ENCODE peak calls at places on chromosomes 6 and 20, in five cellular contexts. W, Z, Q, F and R are unnamed samples.

GRCh38 chr6:158059108-158059507 is 77.4 kb downstream of the SYNJ2 start:
- DNase-seq in W (no peak), Q (no peak), F (no peak), Z (no peak), R (no peak)

GRCh38 chr20:44181611-44182010 is 5.4 kb downstream of the JPH2 start:
- DNase-seq in Q (no peak), F (no peak), W (no peak), Z (no peak), R (no peak)

GRCh38 chr6:99887066-99887465 is 107.0 kb downstream of the MCHR2 start:
- DNase-seq in F (no peak), Q (no peak), Z (no peak), W (no peak), R (no peak)

GRCh38 chr6:144379356-144379755 is 94.2 kb downstream of the UTRN start:
- DNase-seq in F (no peak), Z (no peak), Q (no peak), W (no peak), R (no peak)

GRCh38 chr20:39588148-39588757 is 626.1 kb downstream of the DHX35 start:
- DNase-seq in Q (no peak), F (no peak), Z (no peak), W (no peak), R (no peak)

GRCh38 chr6:101397199-101397598 is 3.7 kb downstream of the GRIK2 start:
- DNase-seq in Q (no peak), F (peak; percentile 5), Z (no peak), W (no peak), R (no peak)

GRCh38 chr6:136737343-136738177 is 54.7 kb downstream of the MAP3K5 start:
- DNase-seq in F (no peak), Q (peak; percentile 80), Z (no peak), W (no peak), R (no peak)

GRCh38 chr6:165219629-165220028 is 89.8 kb downstream of the C6orf118 start:
- DNase-seq in F (no peak), Q (no peak), W (no peak), Z (no peak), R (no peak)

GRCh38 chr6:137978252-137978896 is 111.3 kb downstream of the TNFAIP3 start:
- DNase-seq in Z (no peak), F (no peak), Q (peak; percentile 80), W (peak; percentile 48), R (no peak)

DNA sequence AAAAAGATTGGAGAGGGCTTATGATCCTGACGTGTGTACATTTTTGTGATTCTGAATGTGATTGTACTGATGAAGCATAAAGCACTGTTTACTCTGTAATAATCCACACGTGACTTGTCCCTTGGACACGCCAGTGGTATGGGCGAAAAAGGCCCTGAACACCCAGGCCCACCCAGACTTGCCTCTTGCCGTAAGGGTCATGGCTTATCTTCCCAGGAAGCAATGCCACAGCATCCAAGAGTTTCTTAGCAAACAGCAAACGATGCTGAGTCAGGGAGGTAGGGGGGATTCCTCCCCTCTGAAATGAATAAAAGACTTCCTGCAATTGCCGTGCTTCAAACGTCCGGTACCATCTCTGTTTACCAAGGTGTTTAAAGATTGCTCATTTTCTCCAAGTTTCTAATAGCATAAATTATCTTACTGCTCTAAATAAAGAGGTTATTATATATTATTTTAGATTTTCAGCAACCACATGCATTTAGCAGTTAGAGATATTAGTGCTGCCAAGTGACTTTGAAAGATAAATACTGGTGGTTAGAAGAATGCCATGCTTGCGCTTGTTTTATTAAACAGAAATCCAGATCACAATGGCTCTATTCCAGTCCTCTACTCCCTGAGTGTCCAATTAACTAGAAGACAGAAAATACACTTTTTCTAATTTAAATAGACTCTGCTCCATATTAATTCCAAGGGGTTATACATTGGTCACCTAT is 212.8 kb upstream of the CST7 start:
- DNase-seq in F (no peak), W (no peak), Q (no peak), Z (no peak), R (no peak)
- TF ChIP-seq ATF2 in F (no peak), W (no peak), Q (no peak), Z (no peak), R (no peak)

DNA sequence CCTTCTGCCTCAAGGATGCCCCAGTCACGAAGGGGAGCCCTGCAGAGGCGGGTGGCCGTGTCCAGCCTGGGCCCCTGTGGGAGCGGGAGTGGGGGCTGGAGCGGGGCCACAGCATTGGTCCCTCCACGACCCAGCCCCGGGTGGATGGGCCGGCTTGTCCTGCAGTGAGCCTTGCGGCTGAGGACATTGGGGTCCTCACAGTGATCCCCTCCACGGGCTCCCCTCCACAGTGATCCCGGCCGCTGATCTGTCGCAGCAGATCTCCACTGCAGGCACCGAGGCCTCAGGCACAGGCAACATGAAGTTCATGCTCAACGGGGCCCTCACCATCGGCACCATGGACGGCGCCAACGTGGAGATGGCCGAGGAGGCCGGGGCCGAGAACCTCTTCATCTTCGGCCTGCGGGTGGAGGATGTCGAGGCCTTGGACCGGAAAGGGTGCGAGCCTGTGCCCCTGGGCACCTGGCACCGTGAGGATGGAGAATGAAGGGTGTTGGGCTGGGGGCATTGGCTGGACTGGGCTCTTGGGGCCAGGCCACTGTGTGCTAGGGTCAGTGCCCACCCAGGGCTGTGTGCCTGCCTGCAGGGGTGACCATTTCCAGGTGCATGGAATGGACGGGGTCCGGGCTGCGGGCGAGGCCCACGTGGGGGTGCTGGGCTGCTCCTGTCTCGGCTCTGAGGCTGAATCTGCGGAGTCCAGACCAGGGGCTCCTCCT is 44.4 kb downstream of the PYGB start:
- DNase-seq in Z (no peak), Q (no peak), W (no peak), F (no peak), R (no peak)
- TF ChIP-seq ATF2 in Z (no peak), Q (no peak), W (no peak), F (no peak), R (no peak)

GRCh38 chr6:47419621-47420020 is 58.0 kb upstream of the CD2AP start:
- DNase-seq in Q (no peak), W (no peak), Z (no peak), F (peak; percentile 29), R (no peak)
- TF ChIP-seq ATF2 in Q (no peak), W (no peak), Z (no peak), F (no peak), R (no peak)

GRCh38 chr6:56370127-56370540 is 122.8 kb upstream of the COL21A1 start:
- DNase-seq in W (no peak), Q (peak; percentile 17), Z (no peak), F (peak; percentile 87), R (peak; percentile 59)
- TF ChIP-seq ATF2 in W (no peak), Q (no peak), Z (no peak), F (no peak), R (no peak)

DNA sequence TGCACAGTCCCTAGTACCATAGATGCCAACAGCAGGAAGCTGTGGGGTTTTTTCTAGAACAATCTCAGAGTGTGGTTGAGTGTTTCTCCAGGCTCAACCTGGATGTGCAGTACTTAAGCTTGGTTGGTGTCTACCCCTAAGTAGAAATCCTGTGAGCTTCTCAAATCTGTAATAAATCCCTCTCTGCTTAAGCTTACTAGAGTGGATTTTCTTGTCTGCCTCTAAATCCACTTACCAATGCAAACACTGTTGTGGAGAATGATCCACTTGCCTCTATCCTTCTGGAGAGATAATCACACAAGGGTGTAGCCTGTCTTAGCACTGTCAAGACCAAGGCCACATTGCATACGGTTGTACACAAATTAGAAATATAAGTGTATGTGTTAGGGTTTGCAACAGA is 43.3 kb upstream of the CLIC5 start:
- DNase-seq in F (no peak), Q (no peak), Z (no peak), W (no peak), R (no peak)
- TF ChIP-seq ATF2 in F (no peak), Q (no peak), Z (no peak), W (no peak), R (no peak)

GRCh38 chr20:53829706-53830521 is 236.3 kb upstream of the ZNF217 start:
- DNase-seq in Z (no peak), F (peak; percentile 94), W (no peak), Q (peak; percentile 17), R (no peak)
- TF ChIP-seq ATF2 in Z (no peak), F (peak; percentile 35), W (no peak), Q (no peak), R (no peak)

GRCh38 chr20:46634528-46634927 is 16.7 kb downstream of the SLC13A3 start:
- DNase-seq in Z (no peak), W (no peak), F (no peak), Q (no peak), R (no peak)

GRCh38 chr20:46629341-46629740 is 21.9 kb downstream of the SLC13A3 start:
- DNase-seq in F (no peak), Q (no peak), W (no peak), Z (no peak), R (no peak)

GRCh38 chr20:46631874-46632446 is 19.3 kb downstream of the SLC13A3 start:
- DNase-seq in Z (no peak), W (no peak), Q (no peak), F (no peak), R (no peak)

GRCh38 chr20:46630336-46630735 is 20.9 kb downstream of the SLC13A3 start:
- DNase-seq in F (no peak), Z (no peak), W (no peak), Q (no peak), R (no peak)

DNA sequence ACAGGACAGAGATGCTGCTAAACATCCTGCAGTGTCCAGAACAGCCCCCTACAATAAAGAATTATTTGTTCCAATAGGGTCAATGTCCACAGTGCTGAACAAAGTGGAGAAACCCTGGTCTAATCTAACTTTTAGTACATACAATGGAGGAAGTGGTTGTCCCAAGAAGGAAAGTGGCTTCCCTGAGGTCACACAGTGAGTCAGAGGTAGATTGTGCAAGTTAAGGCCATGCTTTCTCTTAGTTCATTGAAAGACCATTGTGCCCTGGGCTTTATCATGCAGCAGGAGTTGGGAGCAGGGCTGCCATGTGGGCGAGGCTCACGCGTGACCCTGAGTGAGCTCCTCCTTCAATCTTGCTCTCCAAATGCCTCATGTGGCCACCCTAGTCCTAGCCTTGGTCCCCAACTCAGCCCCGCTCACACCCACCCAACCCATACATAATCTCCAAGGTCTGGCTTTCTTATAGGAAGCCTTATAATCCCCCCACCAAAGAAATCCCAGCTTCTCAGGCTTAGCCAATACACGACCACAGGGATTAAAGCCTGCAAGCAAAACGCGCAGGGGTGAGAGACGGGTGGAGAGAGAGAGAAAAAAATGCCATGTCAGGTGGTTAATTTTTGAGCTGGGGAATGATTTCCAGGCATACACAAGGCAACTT is 19.9 kb downstream of the SLC13A3 start:
- DNase-seq in F (peak; percentile 98), Q (peak; percentile 19), W (no peak), Z (no peak), R (no peak)
- TF ChIP-seq ATF2 in F (no peak), Q (no peak), W (no peak), Z (no peak), R (no peak)

DNA sequence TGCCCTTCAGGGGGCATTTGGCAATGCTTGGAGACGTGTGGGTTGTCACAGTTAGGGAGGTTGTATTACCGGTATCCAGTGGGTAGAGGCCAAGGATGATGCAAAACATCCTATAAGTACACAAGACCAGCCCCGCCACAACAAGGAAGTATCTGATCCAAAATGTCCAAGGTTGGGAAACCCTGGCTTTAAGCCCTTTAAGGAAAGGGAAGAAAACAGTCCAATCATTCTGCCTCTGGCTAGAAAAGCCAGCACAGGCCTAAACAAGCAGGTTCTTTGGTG is 3.6 kb upstream of the ZMYND8 start:
- DNase-seq in Z (no peak), W (no peak), Q (no peak), F (peak; percentile 69), R (no peak)
- TF ChIP-seq ATF2 in Z (no peak), W (no peak), Q (no peak), F (peak; percentile 28), R (no peak)

DNA sequence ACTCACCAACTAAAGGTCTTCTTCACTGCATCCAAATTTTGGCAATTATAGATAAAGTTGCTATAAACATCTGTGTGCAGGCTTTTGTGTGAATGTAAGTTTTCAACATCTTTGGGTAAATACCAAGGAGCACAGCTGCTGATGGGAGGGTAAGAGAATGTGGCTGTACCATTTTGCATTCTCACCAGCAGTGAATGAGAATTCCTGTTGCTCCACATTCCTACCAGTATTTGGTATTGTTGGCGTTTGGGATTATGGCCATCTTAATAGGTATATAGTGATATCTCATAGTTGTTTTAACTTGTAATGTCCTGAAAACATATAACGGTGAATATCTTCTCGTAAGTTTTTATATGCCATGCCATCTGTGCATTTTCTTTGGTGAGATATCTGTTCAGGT is 69.3 kb downstream of the ILRUN start:
- DNase-seq in Q (no peak), W (no peak), Z (no peak), F (no peak), R (no peak)
- TF ChIP-seq ATF2 in Q (no peak), W (no peak), Z (no peak), F (no peak), R (no peak)